ENCODE peak calls at places on chromosome 1, in eight cellular contexts. Q is H7, Y is esophagus squamous epithelium, P is PC-9, W is transverse colon, C is aorta, U is A549, X is PC-3. O is an unnamed sample.

GRCh38 chr1:205986291-205986690 is 16.9 kb downstream of the RAB7B start:
- DNase-seq in Q (no peak), Y (no peak), P (no peak), W (no peak), C (no peak), U (no peak), X (no peak), O (no peak)

GRCh38 chr1:16442273-16442672 is 1.7 kb downstream of the NECAP2 start:
- DNase-seq in Q (no peak), Y (no peak), P (no peak), W (no peak), C (no peak), U (no peak), X (no peak), O (no peak)

GRCh38 chr1:100455478-100456072 is 82.4 kb upstream of the GPR88 start:
- DNase-seq in Q (no peak), Y (no peak), P (no peak), W (no peak), C (no peak), U (no peak), X (peak; percentile 51), O (peak; percentile 14)

GRCh38 chr1:41843378-41843777 is 75.3 kb downstream of the HIVEP3 start:
- DNase-seq in Q (no peak), Y (no peak), P (peak; percentile 52), W (no peak), C (no peak), U (no peak), X (peak; percentile 68), O (peak; percentile 13)

GRCh38 chr1:226872455-226872854 is 2.0 kb downstream of the PSEN2 start:
- DNase-seq in Q (no peak), Y (no peak), P (no peak), W (no peak), C (no peak), U (no peak), X (peak; percentile 44), O (no peak)

GRCh38 chr1:156262461-156263287 is 14.8 kb upstream of the PAQR6 start:
- DNase-seq in Q (no peak), Y (no peak), P (peak; percentile 46), W (no peak), C (no peak), U (peak; percentile 68), X (peak; percentile 98), O (peak; percentile 92)

GRCh38 chr1:27035344-27035743 is 22.7 kb upstream of the TENT5B start:
- DNase-seq in Q (no peak), Y (no peak), P (no peak), W (no peak), C (no peak), U (no peak), X (no peak), O (no peak)

GRCh38 chr1:245791410-245792312 is 636.9 kb downstream of the KIF26B start:
- DNase-seq in Q (no peak), Y (no peak), P (no peak), W (no peak), C (no peak), U (no peak), X (no peak), O (no peak)

GRCh38 chr1:116874622-116875277 is 35.0 kb upstream of the PTGFRN start:
- DNase-seq in Q (no peak), Y (no peak), P (no peak), W (no peak), C (no peak), U (no peak), X (no peak), O (no peak)

GRCh38 chr1:205375816-205376545 is 19.3 kb upstream of the KLHDC8A start:
- DNase-seq in Q (peak; percentile 64), Y (no peak), P (no peak), W (peak; percentile 34), C (no peak), U (peak; percentile 69), X (peak; percentile 87), O (peak; percentile 78)

GRCh38 chr1:10292188-10292587 is 81.8 kb downstream of the KIF1B start:
- DNase-seq in Q (no peak), Y (no peak), P (no peak), W (no peak), C (no peak), U (no peak), X (peak; percentile 44), O (peak; percentile 5)

GRCh38 chr1:228377664-228378452 is 28.8 kb downstream of the TRIM11 start:
- DNase-seq in Q (peak; percentile 54), Y (no peak), P (no peak), W (no peak), C (peak; percentile 59), U (no peak), X (peak; percentile 17), O (no peak)

GRCh38 chr1:24424207-24424606 is 8.6 kb downstream of the NIPAL3 start:
- DNase-seq in Q (no peak), Y (no peak), P (no peak), W (no peak), C (no peak), U (no peak), X (no peak), O (no peak)

GRCh38 chr1:30911061-30911954 is 2.8 kb upstream of the SDC3 start:
- DNase-seq in Q (peak; percentile 93), Y (peak; percentile 25), P (peak; percentile 41), W (peak; percentile 90), C (peak; percentile 94), U (peak; percentile 74), X (peak; percentile 80), O (peak; percentile 85)

GRCh38 chr1:99849744-99850457 is at the start of gene AGL:
- DNase-seq in Q (peak; percentile 91), Y (peak; percentile 9), P (peak; percentile 82), W (peak; percentile 94), C (peak; percentile 91), U (peak; percentile 60), X (peak; percentile 85), O (peak; percentile 88)

GRCh38 chr1:115672224-115673009 is 30.6 kb downstream of the VANGL1 start:
- DNase-seq in Q (no peak), Y (no peak), P (no peak), W (no peak), C (no peak), U (no peak), X (no peak), O (no peak)

GRCh38 chr1:115669002-115669673 is 27.4 kb downstream of the VANGL1 start:
- DNase-seq in Q (no peak), Y (no peak), P (peak; percentile 83), W (no peak), C (no peak), U (no peak), X (peak; percentile 96), O (peak; percentile 87)

GRCh38 chr1:115670476-115671175 is 28.9 kb downstream of the VANGL1 start:
- DNase-seq in Q (no peak), Y (no peak), P (peak; percentile 64), W (no peak), C (no peak), U (no peak), X (peak; percentile 60), O (peak; percentile 26)

GRCh38 chr1:115669886-115670285 is 28.1 kb downstream of the VANGL1 start:
- DNase-seq in Q (no peak), Y (no peak), P (no peak), W (no peak), C (no peak), U (no peak), X (no peak), O (no peak)

DNA sequence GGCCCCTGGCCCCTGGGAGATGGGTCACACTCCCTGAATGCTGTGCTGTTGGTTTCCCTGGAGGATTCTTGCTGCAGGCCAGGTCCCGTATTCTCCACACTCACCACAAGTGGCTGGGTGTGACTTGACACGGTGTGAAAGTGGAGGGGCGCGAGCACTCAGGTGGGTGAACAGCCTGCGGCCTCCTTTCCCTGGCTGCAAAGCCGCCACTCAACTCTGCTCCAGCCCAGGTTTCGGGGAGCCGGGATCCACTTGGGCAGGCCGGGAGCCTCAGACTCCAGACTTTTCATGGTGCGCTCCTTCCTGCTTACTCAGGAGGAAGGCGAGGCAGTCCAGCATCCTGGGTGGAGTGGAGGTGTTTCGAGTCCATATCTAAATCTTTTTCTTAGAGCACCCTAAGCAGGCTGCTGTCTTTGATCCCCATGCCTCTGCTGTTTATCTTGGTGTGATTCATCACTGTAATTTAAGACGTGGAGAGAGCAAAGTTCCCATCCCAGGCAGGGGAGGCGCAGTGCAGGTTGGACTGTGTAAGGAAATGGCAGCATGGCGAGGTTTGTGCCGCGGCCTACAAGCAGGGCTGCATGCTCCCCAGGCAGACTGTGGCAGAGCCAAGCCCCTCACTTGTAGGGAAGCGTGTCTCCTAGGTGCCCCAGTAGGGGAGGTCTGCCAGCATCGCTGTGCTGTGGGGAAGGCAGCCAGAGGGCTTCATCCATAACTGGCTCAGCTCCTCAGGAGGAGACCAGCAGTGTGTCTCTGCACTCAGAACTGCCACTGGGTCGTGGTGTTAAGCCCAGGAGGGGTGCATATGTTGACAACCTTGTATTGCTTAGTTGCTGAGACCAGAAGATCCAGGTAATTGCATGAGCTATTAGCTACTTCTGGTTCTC is 29.6 kb downstream of the VANGL1 start:
- DNase-seq in Q (no peak), Y (no peak), P (peak; percentile 97), W (peak; percentile 58), C (no peak), U (peak; percentile 20), X (peak; percentile 86), O (peak; percentile 92)
- H3K4me3 ChIP-seq in Q (no peak overlapping the region), Y (no peak overlapping the region), P (peak overlapping the region; percentile 5), W (no peak overlapping the region), C (no peak overlapping the region), U (no peak overlapping the region), X (peak overlapping the region; percentile 38), O (no peak overlapping the region)

GRCh38 chr1:89660086-89660946 is 27.4 kb downstream of the LRRC8C start:
- DNase-seq in Q (no peak), Y (no peak), P (no peak), W (no peak), C (no peak), U (no peak), X (no peak), O (no peak)
- H3K4me3 ChIP-seq in Q (no peak overlapping the region), Y (no peak overlapping the region), P (no peak overlapping the region), W (no peak overlapping the region), C (no peak overlapping the region), U (no peak overlapping the region), X (no peak overlapping the region), O (no peak overlapping the region)

DNA sequence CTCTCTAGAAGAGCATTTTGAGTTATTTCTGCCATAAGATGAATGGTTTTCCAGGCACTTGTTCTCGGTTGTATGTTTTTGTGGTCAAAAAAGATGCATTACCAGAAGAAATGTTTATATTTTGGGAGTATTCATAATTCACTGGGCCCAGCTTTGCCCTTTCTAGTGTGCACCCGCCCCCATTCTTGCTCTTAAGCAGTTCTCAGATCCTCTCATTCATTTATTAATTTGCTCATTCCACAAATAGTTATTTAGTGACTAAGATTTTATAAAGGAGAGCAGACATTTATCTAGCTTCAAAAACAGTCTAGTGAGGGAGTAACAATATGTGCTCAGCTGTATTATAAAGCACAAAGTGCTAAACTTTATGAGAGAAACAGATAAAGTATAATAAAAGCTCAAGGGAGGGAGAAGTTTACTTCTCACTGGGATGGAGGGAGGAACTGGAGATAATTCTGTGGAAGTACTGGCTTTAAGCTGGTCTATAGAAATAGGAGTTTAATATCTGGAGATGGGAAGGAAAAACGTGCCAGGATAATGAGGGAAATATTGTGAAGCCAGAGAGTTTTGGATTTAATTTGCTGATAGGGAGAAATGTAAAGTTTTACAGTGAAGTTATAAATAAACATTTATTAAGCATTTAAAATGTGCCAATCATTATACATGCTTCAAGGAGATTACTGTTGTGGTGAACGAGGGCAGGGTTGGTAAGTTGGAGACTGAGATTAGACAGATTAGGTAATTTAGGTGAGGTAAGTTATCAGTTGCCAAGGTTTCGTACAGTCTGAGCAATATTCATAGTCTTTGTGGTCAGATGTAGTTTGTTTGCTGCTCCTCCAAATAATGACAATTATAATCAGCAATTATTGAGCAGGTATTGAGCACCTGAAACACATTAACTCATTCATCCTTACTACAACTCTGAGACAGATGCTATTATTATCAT is 9.1 kb upstream of the MACF1 start:
- DNase-seq in Q (no peak), Y (no peak), P (no peak), W (no peak), C (no peak), U (no peak), X (peak; percentile 60), O (no peak)
- H3K4me3 ChIP-seq in Q (no peak overlapping the region), Y (no peak overlapping the region), P (no peak overlapping the region), W (no peak overlapping the region), C (no peak overlapping the region), U (no peak overlapping the region), X (no peak overlapping the region), O (no peak overlapping the region)

GRCh38 chr1:6906783-6907182 is 121.5 kb downstream of the CAMTA1 start:
- DNase-seq in Q (peak; percentile 74), Y (no peak), P (no peak), W (no peak), C (no peak), U (no peak), X (no peak), O (no peak)
- H3K4me3 ChIP-seq in Q (no peak overlapping the region), Y (no peak overlapping the region), P (no peak overlapping the region), W (no peak overlapping the region), C (no peak overlapping the region), U (no peak overlapping the region), X (no peak overlapping the region), O (no peak overlapping the region)

O was measured in epithelial cell of esophagus.